ENCODE peak calls at places on chromosomes 1 and 21, in four cellular contexts. O is transverse colon, N is A549, I is IMR-90. D is an unnamed sample.

GRCh38 chr21:35239811-35240219 is 190.7 kb upstream of the RUNX1 start:
- DNase-seq in I (no peak), O (no peak), N (no peak), D (no peak)

GRCh38 chr1:181117648-181118449 is 29.3 kb downstream of the IER5 start:
- DNase-seq in O (peak), N (no peak), I (peak), D (no peak)

GRCh38 chr1:118947790-118948189 is 40.4 kb downstream of the TBX15 start:
- DNase-seq in O (no peak), N (no peak), I (peak), D (no peak)

GRCh38 chr1:156198831-156199349 is 5.0 kb downstream of the SLC25A44 start:
- DNase-seq in N (no peak), O (no peak), I (no peak), D (no peak)

GRCh38 chr1:47805826-47806450 is 191.2 kb downstream of the TRABD2B start:
- DNase-seq in O (no peak), N (no peak), I (no peak), D (no peak)

GRCh38 chr1:231184891-231185290 is 23.0 kb downstream of the TRIM67 start:
- DNase-seq in I (no peak), O (no peak), N (no peak), D (no peak)

GRCh38 chr21:33700491-33700890 is 58.2 kb downstream of the ITSN1 start:
- DNase-seq in I (no peak), O (no peak), N (no peak), D (no peak)

GRCh38 chr1:92968138-92969032 is 7.1 kb upstream of the DIPK1A start:
- DNase-seq in I (no peak), O (no peak), N (peak), D (peak)

GRCh38 chr1:145997156-145998023 is 1.0 kb upstream of the TXNIP start:
- DNase-seq in I (no peak), N (no peak), O (peak), D (peak)

GRCh38 chr1:12548279-12549105 is 69.5 kb downstream of the DHRS3 start:
- DNase-seq in N (no peak), I (no peak), O (no peak), D (no peak)

GRCh38 chr1:76239470-76239918 is 164.9 kb downstream of the ST6GALNAC3 start:
- DNase-seq in N (no peak), I (no peak), O (no peak), D (no peak)

GRCh38 chr1:172845865-172846264 is 187.0 kb downstream of the FASLG start:
- DNase-seq in N (no peak), O (no peak), I (no peak), D (no peak)

GRCh38 chr1:214493126-214493796 is 58.1 kb downstream of the PTPN14 start:
- DNase-seq in I (peak), N (no peak), O (no peak), D (no peak)

GRCh38 chr1:11364170-11364569 is 91.2 kb downstream of the UBIAD1 start:
- DNase-seq in I (no peak), N (no peak), O (peak), D (no peak)

GRCh38 chr1:215567491-215568286 is 585 bp downstream of the KCTD3 start:
- DNase-seq in N (peak), O (peak), I (peak), D (peak)

GRCh38 chr1:111496398-111496797 is 7.0 kb downstream of the ADORA3 start:
- DNase-seq in O (no peak), N (no peak), I (no peak), D (no peak)

GRCh38 chr1:232925421-232926202 is 24.8 kb upstream of the NTPCR start:
- DNase-seq in I (no peak), O (no peak), N (no peak), D (no peak)

GRCh38 chr1:236917448-236917847 is 86.8 kb downstream of the MT1HL1 start:
- DNase-seq in O (no peak), I (no peak), N (no peak), D (no peak)

DNA sequence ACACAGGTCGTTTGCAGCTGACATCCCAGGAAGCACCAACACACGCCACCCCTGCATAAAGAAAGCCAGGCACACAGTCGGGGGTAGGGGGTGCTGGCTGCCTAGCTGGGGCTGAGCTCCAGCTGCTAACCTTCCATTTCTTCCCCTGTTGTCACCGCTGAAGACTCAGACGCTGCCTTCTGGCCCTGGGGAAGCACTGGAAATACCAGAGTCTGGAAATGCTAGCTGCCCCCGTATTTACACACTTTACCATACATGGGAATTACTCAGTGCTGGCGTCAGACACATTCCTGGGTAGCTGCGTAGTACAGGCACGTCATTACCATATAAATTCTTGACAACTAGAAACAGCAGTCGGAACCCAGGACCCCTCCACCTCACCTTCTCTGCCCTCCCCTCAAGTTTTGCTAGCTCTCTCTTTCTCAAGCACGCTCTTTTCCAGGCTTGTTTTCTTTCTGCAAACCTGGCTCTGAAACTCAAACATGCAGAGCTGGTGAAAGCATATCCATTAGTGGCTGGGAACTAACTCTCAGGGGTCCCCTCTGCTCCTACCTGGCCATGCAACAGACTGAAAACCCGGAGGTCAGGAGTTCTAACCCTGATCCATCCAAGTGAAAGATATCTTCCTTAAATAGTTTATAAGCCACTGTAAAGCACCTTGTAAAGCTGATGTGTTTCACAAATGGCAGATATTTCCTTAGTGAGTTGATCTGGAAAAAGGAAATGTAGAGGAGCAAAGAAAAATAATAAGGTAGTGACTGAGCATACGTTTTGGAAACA is 3.3 kb downstream of the CSRP1 start:
- DNase-seq in N (peak), I (peak), O (peak), D (peak)
- TF ChIP-seq POLR2A in N (no peak), I (peak), O (peak), D (no peak)

DNA sequence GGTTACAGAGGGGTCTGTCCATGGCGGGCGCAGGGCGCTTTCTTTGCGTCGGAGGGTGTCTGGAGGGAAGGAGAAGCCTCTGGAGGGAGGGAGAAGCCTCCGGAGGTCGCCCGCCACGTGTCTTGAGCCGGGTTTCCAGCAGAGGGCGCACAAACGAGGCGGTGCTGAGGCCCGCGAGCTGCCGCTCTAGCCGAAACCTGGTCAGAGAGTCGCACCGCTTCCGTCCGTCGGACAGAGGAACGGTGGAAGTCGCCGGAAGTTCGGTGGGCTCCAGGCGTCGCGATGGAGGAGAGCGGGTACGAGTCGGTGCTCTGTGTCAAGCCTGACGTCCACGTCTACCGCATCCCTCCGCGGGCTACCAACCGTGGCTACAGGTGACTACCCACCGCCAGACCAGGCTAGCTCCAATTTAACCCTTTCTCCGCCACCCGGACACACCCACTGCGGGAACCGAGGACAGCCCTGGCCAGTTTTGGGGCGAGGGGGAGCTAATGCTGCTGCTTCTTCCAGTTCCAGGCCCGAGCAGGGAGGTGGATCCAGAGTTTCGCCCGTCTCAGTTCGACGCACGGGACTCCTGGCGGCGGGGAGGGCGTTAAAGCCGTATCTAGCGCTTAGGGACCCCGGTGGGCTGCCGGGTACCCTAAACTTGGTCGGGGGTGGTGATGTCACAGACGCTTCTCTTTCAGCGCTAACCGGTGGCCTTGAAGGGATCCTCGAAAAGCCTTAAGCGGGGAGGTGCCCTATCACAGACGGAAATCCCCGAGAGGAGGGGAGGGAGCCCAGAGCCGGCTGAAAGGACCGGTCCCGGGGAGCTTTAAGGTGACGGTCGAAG is at the start of gene NECAP2:
- DNase-seq in N (peak), I (peak), O (peak), D (peak)
- TF ChIP-seq POLR2A in N (peak), I (peak), O (peak), D (no peak)

GRCh38 chr1:53945433-53946251 is at the start of gene IFT25:
- DNase-seq in O (peak), N (peak), I (peak), D (peak)
- TF ChIP-seq POLR2A in O (peak), N (peak), I (peak), D (peak)

GRCh38 chr1:16904560-16905111 is 8.9 kb downstream of the RNU1-2 start:
- DNase-seq in I (peak), O (peak), N (peak), D (peak)
- TF ChIP-seq POLR2A in I (no peak), O (no peak), N (peak), D (no peak)

DNA sequence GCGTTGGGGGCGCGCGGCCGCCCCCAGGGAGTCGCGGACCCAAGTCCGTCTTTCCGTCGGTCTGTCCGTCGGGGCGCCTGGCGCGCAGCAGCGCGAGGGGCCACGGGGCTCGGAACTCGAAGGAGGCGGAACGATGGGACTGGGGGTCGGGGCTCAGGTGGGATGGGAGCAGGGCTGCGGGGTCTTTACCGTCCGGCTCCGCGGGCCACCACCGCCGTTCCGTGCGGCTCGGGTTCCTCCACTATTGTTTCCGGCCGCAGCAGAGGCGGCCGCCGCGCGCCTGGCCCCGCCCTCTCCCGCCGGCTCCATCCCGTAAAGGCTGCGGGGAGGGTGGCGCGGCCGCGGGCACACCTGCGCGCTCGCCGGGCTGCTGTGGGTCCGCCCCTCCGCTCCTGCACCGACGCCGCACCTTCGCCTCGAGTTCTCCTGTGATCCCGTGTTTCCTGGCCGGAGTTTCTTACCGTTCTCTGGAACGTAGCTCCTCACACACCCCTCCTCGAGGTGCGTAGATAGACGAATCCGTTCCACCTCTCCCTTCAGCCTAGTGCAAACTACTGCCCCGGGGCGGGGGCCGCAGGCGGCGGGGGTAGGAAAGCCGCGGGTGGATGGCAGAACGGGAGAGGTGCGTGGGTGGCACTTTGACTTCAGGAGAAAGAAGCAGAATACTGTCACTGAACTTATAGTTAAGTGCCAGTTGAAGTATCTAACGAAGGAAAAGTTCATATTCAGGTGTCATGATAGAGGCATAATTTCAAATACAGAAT is at the start of gene C21orf91:
- DNase-seq in I (peak), N (peak), O (peak), D (peak)
- TF ChIP-seq POLR2A in I (peak), N (peak), O (peak), D (peak)